ENCODE peak calls at places on chromosomes 5 and 9, in eight cellular contexts. One of them, this sample, is unnamed.

GRCh38 chr5:173774212-173774850 is 113.8 kb upstream of the CPEB4 start:
- DNase-seq in bronchial epithelial cell: no peak
- DNase-seq in stimulated activated effector memory CD8-positive, alpha-beta T cell treated with anti-CD3 and anti-CD28 coated beads, Interleukin-12 subunit alpha, Interleukin-12 subunit beta, amount 100 ng/mL, for 72 hours: no peak
- DNase-seq in choroid plexus epithelial cell: no peak
- DNase-seq in CD4-positive, CD25-positive, alpha-beta regulatory T cell: no peak
- DNase-seq in tibial artery: no peak
- DNase-seq in AG08395: no peak
- DNase-seq in activated CD8-positive, alpha-beta memory T cell treated with anti-CD3 and anti-CD28 coated beads, Interleukin-2, amount 50 U/mL, for 48 hours: no peak
- DNase-seq in this sample: no peak

GRCh38 chr5:76926329-76927105 is 26.3 kb upstream of the CRHBP start:
- DNase-seq in bronchial epithelial cell: no peak
- DNase-seq in stimulated activated effector memory CD8-positive, alpha-beta T cell treated with anti-CD3 and anti-CD28 coated beads, Interleukin-12 subunit alpha, Interleukin-12 subunit beta, amount 100 ng/mL, for 72 hours: no peak
- DNase-seq in choroid plexus epithelial cell: peak
- DNase-seq in CD4-positive, CD25-positive, alpha-beta regulatory T cell: no peak
- DNase-seq in tibial artery: no peak
- DNase-seq in AG08395: no peak
- DNase-seq in activated CD8-positive, alpha-beta memory T cell treated with anti-CD3 and anti-CD28 coated beads, Interleukin-2, amount 50 U/mL, for 48 hours: no peak
- DNase-seq in this sample: no peak

GRCh38 chr9:115653231-115653630 is 500.4 kb upstream of the PAPPA start:
- DNase-seq in bronchial epithelial cell: no peak
- DNase-seq in stimulated activated effector memory CD8-positive, alpha-beta T cell treated with anti-CD3 and anti-CD28 coated beads, Interleukin-12 subunit alpha, Interleukin-12 subunit beta, amount 100 ng/mL, for 72 hours: no peak
- DNase-seq in choroid plexus epithelial cell: peak
- DNase-seq in CD4-positive, CD25-positive, alpha-beta regulatory T cell: no peak
- DNase-seq in tibial artery: no peak
- DNase-seq in AG08395: peak
- DNase-seq in activated CD8-positive, alpha-beta memory T cell treated with anti-CD3 and anti-CD28 coated beads, Interleukin-2, amount 50 U/mL, for 48 hours: no peak
- DNase-seq in this sample: no peak

GRCh38 chr5:172846677-172847076 is 12.6 kb downstream of the ERGIC1 start:
- DNase-seq in bronchial epithelial cell: no peak
- DNase-seq in stimulated activated effector memory CD8-positive, alpha-beta T cell treated with anti-CD3 and anti-CD28 coated beads, Interleukin-12 subunit alpha, Interleukin-12 subunit beta, amount 100 ng/mL, for 72 hours: no peak
- DNase-seq in choroid plexus epithelial cell: no peak
- DNase-seq in CD4-positive, CD25-positive, alpha-beta regulatory T cell: no peak
- DNase-seq in tibial artery: no peak
- DNase-seq in AG08395: no peak
- DNase-seq in activated CD8-positive, alpha-beta memory T cell treated with anti-CD3 and anti-CD28 coated beads, Interleukin-2, amount 50 U/mL, for 48 hours: no peak
- DNase-seq in this sample: no peak

GRCh38 chr9:114756920-114757319 is 48.9 kb downstream of the TNFSF15 start:
- DNase-seq in bronchial epithelial cell: no peak
- DNase-seq in stimulated activated effector memory CD8-positive, alpha-beta T cell treated with anti-CD3 and anti-CD28 coated beads, Interleukin-12 subunit alpha, Interleukin-12 subunit beta, amount 100 ng/mL, for 72 hours: no peak
- DNase-seq in choroid plexus epithelial cell: no peak
- DNase-seq in CD4-positive, CD25-positive, alpha-beta regulatory T cell: no peak
- DNase-seq in tibial artery: no peak
- DNase-seq in AG08395: no peak
- DNase-seq in activated CD8-positive, alpha-beta memory T cell treated with anti-CD3 and anti-CD28 coated beads, Interleukin-2, amount 50 U/mL, for 48 hours: no peak
- DNase-seq in this sample: no peak

GRCh38 chr9:72579880-72580570 is 58.6 kb downstream of the TMC1 start:
- DNase-seq in bronchial epithelial cell: peak
- DNase-seq in stimulated activated effector memory CD8-positive, alpha-beta T cell treated with anti-CD3 and anti-CD28 coated beads, Interleukin-12 subunit alpha, Interleukin-12 subunit beta, amount 100 ng/mL, for 72 hours: no peak
- DNase-seq in choroid plexus epithelial cell: no peak
- DNase-seq in CD4-positive, CD25-positive, alpha-beta regulatory T cell: no peak
- DNase-seq in tibial artery: no peak
- DNase-seq in AG08395: peak
- DNase-seq in activated CD8-positive, alpha-beta memory T cell treated with anti-CD3 and anti-CD28 coated beads, Interleukin-2, amount 50 U/mL, for 48 hours: no peak
- DNase-seq in this sample: peak

GRCh38 chr9:112069318-112070169 is 105.6 kb downstream of the SUSD1 start:
- DNase-seq in bronchial epithelial cell: no peak
- DNase-seq in stimulated activated effector memory CD8-positive, alpha-beta T cell treated with anti-CD3 and anti-CD28 coated beads, Interleukin-12 subunit alpha, Interleukin-12 subunit beta, amount 100 ng/mL, for 72 hours: no peak
- DNase-seq in choroid plexus epithelial cell: no peak
- DNase-seq in CD4-positive, CD25-positive, alpha-beta regulatory T cell: no peak
- DNase-seq in tibial artery: no peak
- DNase-seq in AG08395: no peak
- DNase-seq in activated CD8-positive, alpha-beta memory T cell treated with anti-CD3 and anti-CD28 coated beads, Interleukin-2, amount 50 U/mL, for 48 hours: no peak
- DNase-seq in this sample: peak

GRCh38 chr9:117138257-117138656 is 276.6 kb downstream of the ASTN2 start:
- DNase-seq in bronchial epithelial cell: no peak
- DNase-seq in stimulated activated effector memory CD8-positive, alpha-beta T cell treated with anti-CD3 and anti-CD28 coated beads, Interleukin-12 subunit alpha, Interleukin-12 subunit beta, amount 100 ng/mL, for 72 hours: no peak
- DNase-seq in choroid plexus epithelial cell: no peak
- DNase-seq in CD4-positive, CD25-positive, alpha-beta regulatory T cell: no peak
- DNase-seq in tibial artery: no peak
- DNase-seq in AG08395: no peak
- DNase-seq in activated CD8-positive, alpha-beta memory T cell treated with anti-CD3 and anti-CD28 coated beads, Interleukin-2, amount 50 U/mL, for 48 hours: no peak
- DNase-seq in this sample: no peak

GRCh38 chr9:127805620-127806019 is 2.9 kb downstream of the FPGS start:
- DNase-seq in bronchial epithelial cell: peak
- DNase-seq in stimulated activated effector memory CD8-positive, alpha-beta T cell treated with anti-CD3 and anti-CD28 coated beads, Interleukin-12 subunit alpha, Interleukin-12 subunit beta, amount 100 ng/mL, for 72 hours: no peak
- DNase-seq in choroid plexus epithelial cell: peak
- DNase-seq in CD4-positive, CD25-positive, alpha-beta regulatory T cell: peak
- DNase-seq in tibial artery: no peak
- DNase-seq in AG08395: no peak
- DNase-seq in activated CD8-positive, alpha-beta memory T cell treated with anti-CD3 and anti-CD28 coated beads, Interleukin-2, amount 50 U/mL, for 48 hours: peak
- DNase-seq in this sample: peak

GRCh38 chr9:2691212-2691611 is 26.1 kb upstream of the KCNV2 start:
- DNase-seq in bronchial epithelial cell: peak
- DNase-seq in stimulated activated effector memory CD8-positive, alpha-beta T cell treated with anti-CD3 and anti-CD28 coated beads, Interleukin-12 subunit alpha, Interleukin-12 subunit beta, amount 100 ng/mL, for 72 hours: no peak
- DNase-seq in choroid plexus epithelial cell: no peak
- DNase-seq in CD4-positive, CD25-positive, alpha-beta regulatory T cell: no peak
- DNase-seq in tibial artery: no peak
- DNase-seq in AG08395: no peak
- DNase-seq in activated CD8-positive, alpha-beta memory T cell treated with anti-CD3 and anti-CD28 coated beads, Interleukin-2, amount 50 U/mL, for 48 hours: no peak
- DNase-seq in this sample: peak

GRCh38 chr9:112925058-112925641 is 34.5 kb upstream of the SLC46A2 start:
- DNase-seq in bronchial epithelial cell: peak
- DNase-seq in stimulated activated effector memory CD8-positive, alpha-beta T cell treated with anti-CD3 and anti-CD28 coated beads, Interleukin-12 subunit alpha, Interleukin-12 subunit beta, amount 100 ng/mL, for 72 hours: no peak
- DNase-seq in choroid plexus epithelial cell: peak
- DNase-seq in CD4-positive, CD25-positive, alpha-beta regulatory T cell: peak
- DNase-seq in tibial artery: no peak
- DNase-seq in AG08395: peak
- DNase-seq in activated CD8-positive, alpha-beta memory T cell treated with anti-CD3 and anti-CD28 coated beads, Interleukin-2, amount 50 U/mL, for 48 hours: no peak
- DNase-seq in this sample: peak

GRCh38 chr5:77637170-77638074 is 1.1 kb downstream of the OTP start:
- DNase-seq in bronchial epithelial cell: no peak
- DNase-seq in stimulated activated effector memory CD8-positive, alpha-beta T cell treated with anti-CD3 and anti-CD28 coated beads, Interleukin-12 subunit alpha, Interleukin-12 subunit beta, amount 100 ng/mL, for 72 hours: no peak
- DNase-seq in choroid plexus epithelial cell: no peak
- DNase-seq in CD4-positive, CD25-positive, alpha-beta regulatory T cell: no peak
- DNase-seq in tibial artery: no peak
- DNase-seq in AG08395: no peak
- DNase-seq in activated CD8-positive, alpha-beta memory T cell treated with anti-CD3 and anti-CD28 coated beads, Interleukin-2, amount 50 U/mL, for 48 hours: no peak
- DNase-seq in this sample: no peak

GRCh38 chr5:76500633-76501393 is 97.7 kb downstream of the IQGAP2 start:
- DNase-seq in bronchial epithelial cell: no peak
- DNase-seq in stimulated activated effector memory CD8-positive, alpha-beta T cell treated with anti-CD3 and anti-CD28 coated beads, Interleukin-12 subunit alpha, Interleukin-12 subunit beta, amount 100 ng/mL, for 72 hours: no peak
- DNase-seq in choroid plexus epithelial cell: no peak
- DNase-seq in CD4-positive, CD25-positive, alpha-beta regulatory T cell: no peak
- DNase-seq in tibial artery: no peak
- DNase-seq in AG08395: no peak
- DNase-seq in activated CD8-positive, alpha-beta memory T cell treated with anti-CD3 and anti-CD28 coated beads, Interleukin-2, amount 50 U/mL, for 48 hours: no peak
- DNase-seq in this sample: no peak

GRCh38 chr9:1460143-1460769 is 410.1 kb downstream of the DMRT2 start:
- DNase-seq in bronchial epithelial cell: peak
- DNase-seq in stimulated activated effector memory CD8-positive, alpha-beta T cell treated with anti-CD3 and anti-CD28 coated beads, Interleukin-12 subunit alpha, Interleukin-12 subunit beta, amount 100 ng/mL, for 72 hours: no peak
- DNase-seq in choroid plexus epithelial cell: no peak
- DNase-seq in CD4-positive, CD25-positive, alpha-beta regulatory T cell: peak
- DNase-seq in tibial artery: no peak
- DNase-seq in AG08395: no peak
- DNase-seq in activated CD8-positive, alpha-beta memory T cell treated with anti-CD3 and anti-CD28 coated beads, Interleukin-2, amount 50 U/mL, for 48 hours: no peak
- DNase-seq in this sample: peak

GRCh38 chr9:138044485-138045383 is 167.2 kb downstream of the CACNA1B start:
- DNase-seq in bronchial epithelial cell: no peak
- DNase-seq in stimulated activated effector memory CD8-positive, alpha-beta T cell treated with anti-CD3 and anti-CD28 coated beads, Interleukin-12 subunit alpha, Interleukin-12 subunit beta, amount 100 ng/mL, for 72 hours: no peak
- DNase-seq in choroid plexus epithelial cell: no peak
- DNase-seq in CD4-positive, CD25-positive, alpha-beta regulatory T cell: no peak
- DNase-seq in tibial artery: peak
- DNase-seq in AG08395: no peak
- DNase-seq in activated CD8-positive, alpha-beta memory T cell treated with anti-CD3 and anti-CD28 coated beads, Interleukin-2, amount 50 U/mL, for 48 hours: no peak
- DNase-seq in this sample: no peak

GRCh38 chr9:111036068-111036789 is 2.0 kb downstream of the LPAR1 start:
- DNase-seq in bronchial epithelial cell: peak
- DNase-seq in stimulated activated effector memory CD8-positive, alpha-beta T cell treated with anti-CD3 and anti-CD28 coated beads, Interleukin-12 subunit alpha, Interleukin-12 subunit beta, amount 100 ng/mL, for 72 hours: no peak
- DNase-seq in choroid plexus epithelial cell: peak
- DNase-seq in CD4-positive, CD25-positive, alpha-beta regulatory T cell: no peak
- DNase-seq in tibial artery: peak
- DNase-seq in AG08395: peak
- DNase-seq in activated CD8-positive, alpha-beta memory T cell treated with anti-CD3 and anti-CD28 coated beads, Interleukin-2, amount 50 U/mL, for 48 hours: no peak
- DNase-seq in this sample: peak

GRCh38 chr5:139481580-139482049 is 943 bp downstream of the STING1 start:
- DNase-seq in bronchial epithelial cell: peak
- DNase-seq in stimulated activated effector memory CD8-positive, alpha-beta T cell treated with anti-CD3 and anti-CD28 coated beads, Interleukin-12 subunit alpha, Interleukin-12 subunit beta, amount 100 ng/mL, for 72 hours: no peak
- DNase-seq in choroid plexus epithelial cell: peak
- DNase-seq in CD4-positive, CD25-positive, alpha-beta regulatory T cell: peak
- DNase-seq in tibial artery: peak
- DNase-seq in AG08395: peak
- DNase-seq in activated CD8-positive, alpha-beta memory T cell treated with anti-CD3 and anti-CD28 coated beads, Interleukin-2, amount 50 U/mL, for 48 hours: no peak
- DNase-seq in this sample: peak

GRCh38 chr5:38666668-38667498 is 110.4 kb upstream of the LIFR start:
- DNase-seq in bronchial epithelial cell: peak
- DNase-seq in stimulated activated effector memory CD8-positive, alpha-beta T cell treated with anti-CD3 and anti-CD28 coated beads, Interleukin-12 subunit alpha, Interleukin-12 subunit beta, amount 100 ng/mL, for 72 hours: no peak
- DNase-seq in choroid plexus epithelial cell: peak
- DNase-seq in CD4-positive, CD25-positive, alpha-beta regulatory T cell: no peak
- DNase-seq in tibial artery: peak
- DNase-seq in AG08395: peak
- DNase-seq in activated CD8-positive, alpha-beta memory T cell treated with anti-CD3 and anti-CD28 coated beads, Interleukin-2, amount 50 U/mL, for 48 hours: no peak
- DNase-seq in this sample: peak

GRCh38 chr9:61668846-61669245 is 479.0 kb downstream of the SPATA31A7 start:
- DNase-seq in bronchial epithelial cell: no peak
- DNase-seq in stimulated activated effector memory CD8-positive, alpha-beta T cell treated with anti-CD3 and anti-CD28 coated beads, Interleukin-12 subunit alpha, Interleukin-12 subunit beta, amount 100 ng/mL, for 72 hours: no peak
- DNase-seq in choroid plexus epithelial cell: no peak
- DNase-seq in CD4-positive, CD25-positive, alpha-beta regulatory T cell: no peak
- DNase-seq in tibial artery: no peak
- DNase-seq in AG08395: no peak
- DNase-seq in activated CD8-positive, alpha-beta memory T cell treated with anti-CD3 and anti-CD28 coated beads, Interleukin-2, amount 50 U/mL, for 48 hours: no peak
- DNase-seq in this sample: no peak

GRCh38 chr5:43041131-43041668 is 1.1 kb upstream of the ANXA2R start:
- DNase-seq in bronchial epithelial cell: no peak
- DNase-seq in stimulated activated effector memory CD8-positive, alpha-beta T cell treated with anti-CD3 and anti-CD28 coated beads, Interleukin-12 subunit alpha, Interleukin-12 subunit beta, amount 100 ng/mL, for 72 hours: no peak
- DNase-seq in choroid plexus epithelial cell: no peak
- DNase-seq in CD4-positive, CD25-positive, alpha-beta regulatory T cell: peak
- DNase-seq in tibial artery: peak
- DNase-seq in AG08395: peak
- DNase-seq in activated CD8-positive, alpha-beta memory T cell treated with anti-CD3 and anti-CD28 coated beads, Interleukin-2, amount 50 U/mL, for 48 hours: no peak
- DNase-seq in this sample: no peak

GRCh38 chr5:131491749-131492148 is 143.3 kb downstream of the RAPGEF6 start:
- DNase-seq in bronchial epithelial cell: no peak
- DNase-seq in stimulated activated effector memory CD8-positive, alpha-beta T cell treated with anti-CD3 and anti-CD28 coated beads, Interleukin-12 subunit alpha, Interleukin-12 subunit beta, amount 100 ng/mL, for 72 hours: no peak
- DNase-seq in choroid plexus epithelial cell: peak
- DNase-seq in CD4-positive, CD25-positive, alpha-beta regulatory T cell: no peak
- DNase-seq in tibial artery: no peak
- DNase-seq in AG08395: peak
- DNase-seq in activated CD8-positive, alpha-beta memory T cell treated with anti-CD3 and anti-CD28 coated beads, Interleukin-2, amount 50 U/mL, for 48 hours: no peak
- DNase-seq in this sample: no peak

GRCh38 chr9:87212563-87213154 is 265.4 kb upstream of the GAS1 start:
- DNase-seq in bronchial epithelial cell: peak
- DNase-seq in stimulated activated effector memory CD8-positive, alpha-beta T cell treated with anti-CD3 and anti-CD28 coated beads, Interleukin-12 subunit alpha, Interleukin-12 subunit beta, amount 100 ng/mL, for 72 hours: no peak
- DNase-seq in choroid plexus epithelial cell: peak
- DNase-seq in CD4-positive, CD25-positive, alpha-beta regulatory T cell: no peak
- DNase-seq in tibial artery: no peak
- DNase-seq in AG08395: no peak
- DNase-seq in activated CD8-positive, alpha-beta memory T cell treated with anti-CD3 and anti-CD28 coated beads, Interleukin-2, amount 50 U/mL, for 48 hours: no peak
- DNase-seq in this sample: peak

GRCh38 chr5:93164690-93165089 is 416.3 kb downstream of the NR2F1-AS1 start:
- DNase-seq in bronchial epithelial cell: peak
- DNase-seq in stimulated activated effector memory CD8-positive, alpha-beta T cell treated with anti-CD3 and anti-CD28 coated beads, Interleukin-12 subunit alpha, Interleukin-12 subunit beta, amount 100 ng/mL, for 72 hours: no peak
- DNase-seq in choroid plexus epithelial cell: peak
- DNase-seq in CD4-positive, CD25-positive, alpha-beta regulatory T cell: no peak
- DNase-seq in tibial artery: no peak
- DNase-seq in AG08395: peak
- DNase-seq in activated CD8-positive, alpha-beta memory T cell treated with anti-CD3 and anti-CD28 coated beads, Interleukin-2, amount 50 U/mL, for 48 hours: no peak
- DNase-seq in this sample: peak

GRCh38 chr5:84303315-84303714 is 81.4 kb downstream of the EDIL3 start:
- DNase-seq in bronchial epithelial cell: peak
- DNase-seq in stimulated activated effector memory CD8-positive, alpha-beta T cell treated with anti-CD3 and anti-CD28 coated beads, Interleukin-12 subunit alpha, Interleukin-12 subunit beta, amount 100 ng/mL, for 72 hours: no peak
- DNase-seq in choroid plexus epithelial cell: no peak
- DNase-seq in CD4-positive, CD25-positive, alpha-beta regulatory T cell: no peak
- DNase-seq in tibial artery: no peak
- DNase-seq in AG08395: no peak
- DNase-seq in activated CD8-positive, alpha-beta memory T cell treated with anti-CD3 and anti-CD28 coated beads, Interleukin-2, amount 50 U/mL, for 48 hours: no peak
- DNase-seq in this sample: no peak

GRCh38 chr5:110510146-110510545 is 216.3 kb downstream of the TMEM232 start:
- DNase-seq in bronchial epithelial cell: no peak
- DNase-seq in stimulated activated effector memory CD8-positive, alpha-beta T cell treated with anti-CD3 and anti-CD28 coated beads, Interleukin-12 subunit alpha, Interleukin-12 subunit beta, amount 100 ng/mL, for 72 hours: no peak
- DNase-seq in choroid plexus epithelial cell: no peak
- DNase-seq in CD4-positive, CD25-positive, alpha-beta regulatory T cell: no peak
- DNase-seq in tibial artery: no peak
- DNase-seq in AG08395: no peak
- DNase-seq in activated CD8-positive, alpha-beta memory T cell treated with anti-CD3 and anti-CD28 coated beads, Interleukin-2, amount 50 U/mL, for 48 hours: no peak
- DNase-seq in this sample: no peak

GRCh38 chr5:51104556-51104955 is 278.7 kb upstream of the ISL1 start:
- DNase-seq in bronchial epithelial cell: peak
- DNase-seq in stimulated activated effector memory CD8-positive, alpha-beta T cell treated with anti-CD3 and anti-CD28 coated beads, Interleukin-12 subunit alpha, Interleukin-12 subunit beta, amount 100 ng/mL, for 72 hours: no peak
- DNase-seq in choroid plexus epithelial cell: no peak
- DNase-seq in CD4-positive, CD25-positive, alpha-beta regulatory T cell: no peak
- DNase-seq in tibial artery: no peak
- DNase-seq in AG08395: no peak
- DNase-seq in activated CD8-positive, alpha-beta memory T cell treated with anti-CD3 and anti-CD28 coated beads, Interleukin-2, amount 50 U/mL, for 48 hours: no peak
- DNase-seq in this sample: peak

GRCh38 chr5:151250346-151251000 is 2.5 kb upstream of the GM2A start:
- DNase-seq in bronchial epithelial cell: no peak
- DNase-seq in stimulated activated effector memory CD8-positive, alpha-beta T cell treated with anti-CD3 and anti-CD28 coated beads, Interleukin-12 subunit alpha, Interleukin-12 subunit beta, amount 100 ng/mL, for 72 hours: no peak
- DNase-seq in choroid plexus epithelial cell: no peak
- DNase-seq in CD4-positive, CD25-positive, alpha-beta regulatory T cell: no peak
- DNase-seq in tibial artery: no peak
- DNase-seq in AG08395: no peak
- DNase-seq in activated CD8-positive, alpha-beta memory T cell treated with anti-CD3 and anti-CD28 coated beads, Interleukin-2, amount 50 U/mL, for 48 hours: no peak
- DNase-seq in this sample: no peak

GRCh38 chr9:127781821-127782220 is 3.4 kb upstream of the SH2D3C start:
- DNase-seq in bronchial epithelial cell: no peak
- DNase-seq in stimulated activated effector memory CD8-positive, alpha-beta T cell treated with anti-CD3 and anti-CD28 coated beads, Interleukin-12 subunit alpha, Interleukin-12 subunit beta, amount 100 ng/mL, for 72 hours: no peak
- DNase-seq in choroid plexus epithelial cell: no peak
- DNase-seq in CD4-positive, CD25-positive, alpha-beta regulatory T cell: no peak
- DNase-seq in tibial artery: no peak
- DNase-seq in AG08395: no peak
- DNase-seq in activated CD8-positive, alpha-beta memory T cell treated with anti-CD3 and anti-CD28 coated beads, Interleukin-2, amount 50 U/mL, for 48 hours: no peak
- DNase-seq in this sample: no peak

GRCh38 chr9:91033270-91033669 is 231.7 kb downstream of the SYK start:
- DNase-seq in bronchial epithelial cell: no peak
- DNase-seq in stimulated activated effector memory CD8-positive, alpha-beta T cell treated with anti-CD3 and anti-CD28 coated beads, Interleukin-12 subunit alpha, Interleukin-12 subunit beta, amount 100 ng/mL, for 72 hours: no peak
- DNase-seq in choroid plexus epithelial cell: no peak
- DNase-seq in CD4-positive, CD25-positive, alpha-beta regulatory T cell: no peak
- DNase-seq in tibial artery: no peak
- DNase-seq in AG08395: no peak
- DNase-seq in activated CD8-positive, alpha-beta memory T cell treated with anti-CD3 and anti-CD28 coated beads, Interleukin-2, amount 50 U/mL, for 48 hours: no peak
- DNase-seq in this sample: no peak